ENCODE peak calls at places on chromosomes 11 and 22, in five cellular contexts. One of them, this sample, is unnamed.

GRCh38 chr22:19271856-19272535 is 19.5 kb downstream of the CLTCL1 start:
- DNase-seq in AG10803: no peak
- DNase-seq in heart right ventricle: no peak
- DNase-seq in iPS DF 6.9: no peak
- DNase-seq in spleen: no peak
- DNase-seq in this sample: no peak

GRCh38 chr11:99260696-99261095 is 239.9 kb downstream of the CNTN5 start:
- DNase-seq in heart right ventricle: no peak
- DNase-seq in spleen: no peak
- DNase-seq in AG10803: no peak
- DNase-seq in iPS DF 6.9: peak; percentile 4
- DNase-seq in this sample: peak; percentile 2

GRCh38 chr11:26044389-26044788 is 287.5 kb upstream of the ANO3 start:
- DNase-seq in heart right ventricle: no peak
- DNase-seq in AG10803: no peak
- DNase-seq in spleen: no peak
- DNase-seq in iPS DF 6.9: no peak
- DNase-seq in this sample: no peak

GRCh38 chr22:47929073-47929472 is 1166.6 kb downstream of the TBC1D22A start:
- DNase-seq in AG10803: no peak
- DNase-seq in heart right ventricle: no peak
- DNase-seq in iPS DF 6.9: no peak
- DNase-seq in spleen: no peak
- DNase-seq in this sample: no peak

GRCh38 chr22:28017859-28018258 is 98.8 kb upstream of the PITPNB start:
- DNase-seq in spleen: peak; percentile 65
- DNase-seq in heart right ventricle: no peak
- DNase-seq in iPS DF 6.9: no peak
- DNase-seq in AG10803: no peak
- DNase-seq in this sample: no peak

GRCh38 chr11:84383571-84383970 is 1097.4 kb upstream of the CCDC90B start:
- DNase-seq in heart right ventricle: no peak
- DNase-seq in spleen: no peak
- DNase-seq in iPS DF 6.9: no peak
- DNase-seq in AG10803: peak; percentile 3
- DNase-seq in this sample: peak; percentile 20

GRCh38 chr22:41762980-41763779 is 37.3 kb upstream of the CCDC134 start:
- DNase-seq in AG10803: no peak
- DNase-seq in heart right ventricle: no peak
- DNase-seq in spleen: peak; percentile 79
- DNase-seq in iPS DF 6.9: peak; percentile 72
- DNase-seq in this sample: peak; percentile 65

GRCh38 chr11:110230377-110230776 is 66.0 kb downstream of the RDX start:
- DNase-seq in AG10803: no peak
- DNase-seq in spleen: no peak
- DNase-seq in iPS DF 6.9: no peak
- DNase-seq in heart right ventricle: no peak
- DNase-seq in this sample: no peak

GRCh38 chr22:27170491-27170890 is 513.1 kb downstream of the MIAT start:
- DNase-seq in spleen: no peak
- DNase-seq in AG10803: peak; percentile 99
- DNase-seq in heart right ventricle: no peak
- DNase-seq in iPS DF 6.9: no peak
- DNase-seq in this sample: peak; percentile 91

GRCh38 chr11:60195923-60196368 is 13.1 kb upstream of the MS4A6A start:
- DNase-seq in AG10803: no peak
- DNase-seq in heart right ventricle: no peak
- DNase-seq in spleen: no peak
- DNase-seq in iPS DF 6.9: no peak
- DNase-seq in this sample: no peak
- H3K4me3 ChIP-seq in AG10803: no peak overlapping the region
- H3K4me3 ChIP-seq in heart right ventricle: no peak overlapping the region
- H3K4me3 ChIP-seq in spleen: no peak overlapping the region
- H3K4me3 ChIP-seq in iPS DF 6.9: no peak overlapping the region
- H3K4me3 ChIP-seq in this sample: no peak overlapping the region

GRCh38 chr11:63761870-63762661 is 6.5 kb downstream of the ZFTA start:
- DNase-seq in iPS DF 6.9: no peak
- DNase-seq in spleen: no peak
- DNase-seq in heart right ventricle: peak; percentile 35
- DNase-seq in AG10803: no peak
- DNase-seq in this sample: no peak

GRCh38 chr11:63761173-63761572 is 7.4 kb downstream of the ZFTA start:
- DNase-seq in iPS DF 6.9: no peak
- DNase-seq in heart right ventricle: no peak
- DNase-seq in AG10803: no peak
- DNase-seq in spleen: no peak
- DNase-seq in this sample: no peak

GRCh38 chr11:63763506-63764200 is 4.9 kb downstream of the ZFTA start:
- DNase-seq in heart right ventricle: peak; percentile 37
- DNase-seq in iPS DF 6.9: no peak
- DNase-seq in AG10803: no peak
- DNase-seq in spleen: no peak
- DNase-seq in this sample: peak; percentile 52

GRCh38 chr11:63764201-63764711 is 4.3 kb downstream of the ZFTA start:
- DNase-seq in heart right ventricle: no peak
- DNase-seq in iPS DF 6.9: no peak
- DNase-seq in AG10803: no peak
- DNase-seq in spleen: no peak
- DNase-seq in this sample: no peak

DNA sequence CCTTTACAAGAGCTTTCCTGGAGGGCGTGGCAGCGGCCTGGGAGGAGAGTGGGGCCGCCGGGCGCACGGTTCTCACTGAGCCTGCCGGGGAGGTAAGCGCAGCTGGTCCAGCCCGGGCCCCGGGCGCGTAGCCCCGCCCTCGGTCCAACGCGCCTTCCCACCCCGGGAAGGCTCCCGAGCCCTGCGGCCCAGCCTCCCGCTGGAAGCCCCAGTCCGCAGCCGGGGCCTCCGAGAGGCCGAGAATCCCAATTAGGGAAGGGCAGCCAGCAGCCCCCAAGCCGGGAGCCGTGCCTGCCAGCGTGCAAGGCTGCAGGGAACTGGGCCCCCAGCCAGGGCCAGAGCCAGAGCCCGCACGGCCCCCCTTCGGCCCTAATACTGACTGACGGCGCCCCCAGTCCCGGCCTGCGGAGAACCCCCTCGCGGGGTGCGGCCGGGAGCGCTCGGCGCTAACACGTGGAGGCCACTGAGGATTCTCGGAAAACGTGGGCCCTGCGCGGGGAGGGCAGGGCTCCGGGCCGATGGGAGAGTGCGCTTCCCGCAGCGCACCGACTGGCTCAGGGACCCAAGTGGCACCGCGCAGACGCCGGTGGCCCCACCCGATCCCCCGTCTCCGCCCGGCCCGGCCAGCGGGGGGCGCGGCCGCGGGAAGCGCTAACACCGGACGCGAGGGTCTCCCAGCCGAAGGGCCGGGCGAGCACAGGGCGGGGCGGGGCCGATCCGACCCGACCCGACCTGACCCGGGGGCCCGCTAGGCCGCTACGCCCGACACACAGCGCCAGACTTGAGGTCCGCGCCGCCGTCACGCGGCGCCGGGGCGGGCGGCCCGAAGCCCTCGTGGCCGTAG is 5.7 kb downstream of the ZFTA start:
- DNase-seq in iPS DF 6.9: no peak
- DNase-seq in spleen: no peak
- DNase-seq in heart right ventricle: peak; percentile 52
- DNase-seq in AG10803: no peak
- DNase-seq in this sample: peak; percentile 71
- H3K4me3 ChIP-seq in iPS DF 6.9: peak overlapping the region; percentile 92
- H3K4me3 ChIP-seq in spleen: peak overlapping the region; percentile 10
- H3K4me3 ChIP-seq in heart right ventricle: peak overlapping the region; percentile 52
- H3K4me3 ChIP-seq in AG10803: no peak overlapping the region
- H3K4me3 ChIP-seq in this sample: peak overlapping the region; percentile 12

DNA sequence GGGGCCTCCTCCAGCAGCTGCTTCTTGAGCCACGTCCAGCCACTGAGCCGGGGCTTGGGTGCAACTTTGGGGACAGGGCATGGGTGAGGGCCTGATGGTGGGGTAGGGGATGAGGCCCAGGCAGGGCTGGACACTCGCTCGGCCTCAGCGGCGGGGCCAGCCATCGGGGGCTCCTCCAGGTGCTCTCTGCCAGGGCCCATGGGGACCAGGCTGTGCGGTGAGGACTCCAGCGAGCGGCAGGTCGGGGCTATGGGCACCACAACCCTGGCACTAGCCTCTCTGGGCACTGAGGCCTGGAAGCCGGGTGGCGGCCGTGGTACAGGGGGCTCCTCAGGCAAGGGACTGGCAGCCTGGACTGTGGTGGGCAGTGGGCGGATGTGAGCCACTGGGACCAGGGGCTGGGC is 2.2 kb downstream of the PRR33 start:
- DNase-seq in iPS DF 6.9: no peak
- DNase-seq in spleen: no peak
- DNase-seq in heart right ventricle: no peak
- DNase-seq in AG10803: no peak
- DNase-seq in this sample: no peak
- H3K4me3 ChIP-seq in iPS DF 6.9: no peak overlapping the region
- H3K4me3 ChIP-seq in spleen: no peak overlapping the region
- H3K4me3 ChIP-seq in heart right ventricle: peak overlapping the region; percentile 12
- H3K4me3 ChIP-seq in AG10803: no peak overlapping the region
- H3K4me3 ChIP-seq in this sample: no peak overlapping the region

GRCh38 chr11:118915941-118916841 is 9.5 kb downstream of the BCL9L start:
- DNase-seq in spleen: no peak
- DNase-seq in AG10803: no peak
- DNase-seq in iPS DF 6.9: no peak
- DNase-seq in heart right ventricle: no peak
- DNase-seq in this sample: no peak

GRCh38 chr11:118913411-118914125 is 12.2 kb downstream of the BCL9L start:
- DNase-seq in iPS DF 6.9: no peak
- DNase-seq in heart right ventricle: no peak
- DNase-seq in spleen: peak; percentile 86
- DNase-seq in AG10803: no peak
- DNase-seq in this sample: no peak

GRCh38 chr11:118915396-118915795 is 10.3 kb downstream of the BCL9L start:
- DNase-seq in heart right ventricle: no peak
- DNase-seq in iPS DF 6.9: no peak
- DNase-seq in spleen: no peak
- DNase-seq in AG10803: no peak
- DNase-seq in this sample: no peak

GRCh38 chr11:118912742-118913410 is 12.8 kb downstream of the BCL9L start:
- DNase-seq in spleen: peak; percentile 77
- DNase-seq in AG10803: no peak
- DNase-seq in heart right ventricle: no peak
- DNase-seq in iPS DF 6.9: no peak
- DNase-seq in this sample: no peak

DNA sequence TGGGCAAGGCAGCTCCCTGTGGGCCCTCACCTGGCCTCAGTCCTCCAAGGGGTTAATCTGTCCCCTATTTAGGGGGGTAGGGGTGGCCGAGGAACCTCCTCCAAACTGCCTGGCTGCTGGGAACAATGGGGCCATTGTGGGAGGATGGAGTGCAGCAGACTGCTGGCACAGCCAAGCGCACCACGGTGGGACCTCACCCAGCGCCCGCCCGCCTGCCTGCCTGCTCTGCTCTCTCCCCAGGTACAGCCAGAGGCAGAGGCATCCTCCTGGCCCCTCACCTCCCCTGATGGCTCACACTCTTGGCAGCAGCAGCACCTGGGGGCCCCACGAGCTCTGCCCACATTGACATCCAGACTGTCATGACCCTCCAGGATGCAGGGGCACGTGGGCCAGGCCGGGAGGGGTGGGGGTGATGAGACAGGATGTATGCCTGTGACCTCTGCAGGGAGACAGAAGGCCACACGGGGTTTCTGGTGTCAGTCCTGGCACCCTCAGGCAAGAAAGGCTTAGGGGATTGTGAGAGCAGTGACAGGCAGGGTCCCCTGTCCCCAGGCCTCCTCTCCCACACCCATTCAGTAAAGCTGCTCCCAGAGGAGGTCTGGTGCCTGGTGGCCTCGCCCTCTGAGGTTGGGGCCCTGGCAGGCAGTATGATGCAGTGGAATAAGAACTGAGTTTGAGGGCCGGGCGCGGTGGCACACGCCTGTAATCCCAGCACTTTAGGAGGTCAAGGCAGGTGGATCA is 11.4 kb downstream of the BCL9L start:
- DNase-seq in AG10803: no peak
- DNase-seq in iPS DF 6.9: no peak
- DNase-seq in spleen: peak; percentile 95
- DNase-seq in heart right ventricle: no peak
- DNase-seq in this sample: peak; percentile 50
- H3K4me3 ChIP-seq in AG10803: peak overlapping the region; percentile 24
- H3K4me3 ChIP-seq in iPS DF 6.9: no peak overlapping the region
- H3K4me3 ChIP-seq in spleen: no peak overlapping the region
- H3K4me3 ChIP-seq in heart right ventricle: peak overlapping the region; percentile 6
- H3K4me3 ChIP-seq in this sample: no peak overlapping the region

GRCh38 chr11:64558065-64558745 is 32.8 kb upstream of the SLC22A12 start:
- DNase-seq in AG10803: no peak
- DNase-seq in iPS DF 6.9: no peak
- DNase-seq in spleen: no peak
- DNase-seq in heart right ventricle: no peak
- DNase-seq in this sample: no peak

GRCh38 chr11:64556721-64557250 is 34.2 kb upstream of the SLC22A12 start:
- DNase-seq in spleen: no peak
- DNase-seq in heart right ventricle: no peak
- DNase-seq in AG10803: no peak
- DNase-seq in iPS DF 6.9: no peak
- DNase-seq in this sample: no peak

GRCh38 chr11:64558869-64559268 is 32.2 kb upstream of the SLC22A12 start:
- DNase-seq in heart right ventricle: no peak
- DNase-seq in spleen: peak; percentile 50
- DNase-seq in iPS DF 6.9: no peak
- DNase-seq in AG10803: no peak
- DNase-seq in this sample: no peak

GRCh38 chr11:64553554-64554201 is 37.3 kb upstream of the SLC22A12 start:
- DNase-seq in spleen: peak; percentile 84
- DNase-seq in iPS DF 6.9: peak; percentile 58
- DNase-seq in AG10803: peak; percentile 46
- DNase-seq in heart right ventricle: peak; percentile 70
- DNase-seq in this sample: peak; percentile 68

DNA sequence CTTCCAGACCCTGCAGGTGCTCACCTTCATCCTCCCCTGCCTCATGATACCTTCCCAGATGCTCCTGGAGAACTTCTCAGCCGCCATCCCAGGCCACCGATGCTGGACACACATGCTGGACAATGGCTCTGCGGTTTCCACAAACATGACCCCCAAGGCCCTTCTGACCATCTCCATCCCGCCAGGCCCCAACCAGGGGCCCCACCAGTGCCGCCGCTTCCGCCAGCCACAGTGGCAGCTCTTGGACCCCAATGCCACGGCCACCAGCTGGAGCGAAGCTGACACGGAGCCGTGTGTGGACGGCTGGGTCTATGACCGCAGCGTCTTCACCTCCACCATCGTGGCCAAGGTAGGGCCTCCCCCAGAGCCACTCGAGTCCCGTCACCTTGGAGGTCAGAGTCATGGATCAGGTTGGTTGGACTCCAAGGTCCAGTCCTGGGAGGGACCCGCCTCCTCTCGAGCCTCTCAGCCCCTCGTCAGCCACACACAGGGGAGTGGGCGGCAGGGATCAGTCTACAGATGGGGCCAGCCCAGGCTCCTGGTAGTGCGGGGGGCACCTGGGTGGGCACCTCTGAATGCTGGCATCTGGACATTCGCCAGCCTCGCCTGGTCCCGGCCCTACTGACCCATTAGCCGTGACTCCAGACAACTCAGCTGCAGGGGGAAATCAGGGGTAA is 34.8 kb upstream of the SLC22A12 start:
- DNase-seq in AG10803: no peak
- DNase-seq in spleen: peak; percentile 65
- DNase-seq in iPS DF 6.9: no peak
- DNase-seq in heart right ventricle: no peak
- DNase-seq in this sample: no peak
- H3K4me3 ChIP-seq in AG10803: no peak overlapping the region
- H3K4me3 ChIP-seq in spleen: no peak overlapping the region
- H3K4me3 ChIP-seq in iPS DF 6.9: no peak overlapping the region
- H3K4me3 ChIP-seq in heart right ventricle: no peak overlapping the region
- H3K4me3 ChIP-seq in this sample: no peak overlapping the region

This sample was measured in cardiac muscle cell.